ENCODE peak calls at places on chromosomes 16 and 17, in ten cellular contexts. T, Q, J, H, D, Z, C, L, N and I are unnamed samples.

GRCh38 chr17:8828517-8828875 is 29.3 kb upstream of the MFSD6L start:
- DNase-seq in T (no peak), Q (no peak), J (no peak), H (no peak), D (no peak), Z (no peak), C (no peak), L (no peak), N (no peak), I (no peak)

GRCh38 chr17:45102856-45103255 is 29.5 kb downstream of the PLCD3 start:
- DNase-seq in T (no peak), Q (no peak), J (no peak), H (no peak), D (no peak), Z (no peak), C (no peak), L (no peak), N (no peak), I (no peak)

GRCh38 chr17:31484821-31485220 is 93.3 kb downstream of the RAB11FIP4 start:
- DNase-seq in T (no peak), Q (no peak), J (no peak), H (no peak), D (no peak), Z (no peak), C (no peak), L (no peak), N (no peak), I (no peak)

GRCh38 chr17:42248351-42249179 is 27.6 kb downstream of the STAT5B start:
- DNase-seq in T (no peak), Q (peak), J (peak), H (peak), D (peak), Z (peak), C (peak), L (peak), N (peak), I (peak)

GRCh38 chr17:20206068-20206467 is 196.9 kb downstream of the SPECC1 start:
- DNase-seq in T (no peak), Q (peak), J (no peak), H (peak), D (no peak), Z (no peak), C (no peak), L (peak), N (no peak), I (peak)

GRCh38 chr17:48244121-48244711 is 136.7 kb downstream of the SNX11 start:
- DNase-seq in T (no peak), Q (peak), J (peak), H (peak), D (no peak), Z (no peak), C (no peak), L (peak), N (no peak), I (no peak)

GRCh38 chr16:83689385-83689831 is 118.4 kb upstream of the HSBP1 start:
- DNase-seq in T (no peak), Q (peak), J (peak), H (peak), D (no peak), Z (peak), C (no peak), L (peak), N (no peak), I (no peak)

GRCh38 chr16:71542377-71542776 is 16.2 kb downstream of the CHST4 start:
- DNase-seq in T (no peak), Q (peak), J (peak), H (peak), D (peak), Z (peak), C (no peak), L (no peak), N (no peak), I (peak)

GRCh38 chr17:74785096-74785980 is 9.2 kb upstream of the NAT9 start:
- DNase-seq in T (no peak), Q (no peak), J (no peak), H (no peak), D (no peak), Z (no peak), C (no peak), L (no peak), N (no peak), I (no peak)

GRCh38 chr16:52549011-52549692 is 2.2 kb upstream of the TOX3 start:
- DNase-seq in T (no peak), Q (no peak), J (no peak), H (peak), D (no peak), Z (peak), C (no peak), L (no peak), N (no peak), I (no peak)

GRCh38 chr16:75038036-75038959 is 39.5 kb downstream of the ZNRF1 start:
- DNase-seq in T (no peak), Q (peak), J (peak), H (no peak), D (no peak), Z (no peak), C (no peak), L (no peak), N (no peak), I (no peak)

GRCh38 chr16:57667526-57668258 is 414 bp upstream of the ADGRG3 start:
- DNase-seq in T (no peak), Q (peak), J (peak), H (no peak), D (no peak), Z (peak), C (no peak), L (no peak), N (no peak), I (no peak)

GRCh38 chr17:30086896-30087295 is 29.7 kb upstream of the NSRP1 start:
- DNase-seq in T (no peak), Q (no peak), J (no peak), H (no peak), D (no peak), Z (no peak), C (no peak), L (no peak), N (no peak), I (no peak)

GRCh38 chr17:4142107-4142900 is 526 bp downstream of the ZZEF1 start:
- DNase-seq in T (no peak), Q (peak), J (peak), H (peak), D (no peak), Z (peak), C (no peak), L (peak), N (no peak), I (no peak)

GRCh38 chr17:59842901-59843652 is 49.7 kb downstream of the TUBD1 start:
- DNase-seq in T (no peak), Q (peak), J (peak), H (peak), D (peak), Z (peak), C (no peak), L (peak), N (no peak), I (no peak)

GRCh38 chr16:27600386-27600785 is 50.4 kb downstream of the KATNIP start:
- DNase-seq in T (peak), Q (no peak), J (no peak), H (no peak), D (no peak), Z (no peak), C (no peak), L (no peak), N (no peak), I (no peak)

GRCh38 chr17:39960406-39961053 is 2.3 kb upstream of the GSDMA start:
- DNase-seq in T (no peak), Q (no peak), J (no peak), H (peak), D (no peak), Z (no peak), C (no peak), L (no peak), N (no peak), I (no peak)

GRCh38 chr17:80145076-80146075 is 1.6 kb downstream of the EIF4A3 start:
- DNase-seq in T (no peak), Q (peak), J (no peak), H (no peak), D (no peak), Z (no peak), C (no peak), L (no peak), N (no peak), I (no peak)

GRCh38 chr17:40461036-40461721 is 17.9 kb downstream of the IGFBP4 start:
- DNase-seq in T (no peak), Q (peak), J (no peak), H (peak), D (no peak), Z (peak), C (no peak), L (no peak), N (no peak), I (no peak)

GRCh38 chr17:10265100-10265810 is 66.8 kb upstream of the GAS7 start:
- DNase-seq in T (no peak), Q (peak), J (peak), H (peak), D (no peak), Z (peak), C (no peak), L (no peak), N (no peak), I (no peak)

GRCh38 chr17:74558882-74559519 is 8.3 kb downstream of the CD300H start:
- DNase-seq in T (no peak), Q (no peak), J (no peak), H (no peak), D (no peak), Z (no peak), C (no peak), L (no peak), N (no peak), I (no peak)

GRCh38 chr16:28212532-28212873 is 738 bp upstream of the XPO6 start:
- DNase-seq in T (no peak), Q (peak), J (peak), H (peak), D (no peak), Z (peak), C (no peak), L (peak), N (no peak), I (no peak)

GRCh38 chr17:9937164-9937835 is 32.2 kb upstream of the RCVRN start:
- DNase-seq in T (no peak), Q (no peak), J (no peak), H (peak), D (no peak), Z (peak), C (peak), L (no peak), N (no peak), I (no peak)

GRCh38 chr17:31780436-31780835 is 78.6 kb downstream of the COPRS start:
- DNase-seq in T (no peak), Q (no peak), J (no peak), H (no peak), D (no peak), Z (no peak), C (no peak), L (no peak), N (no peak), I (no peak)

GRCh38 chr16:68283346-68283745 is 19.0 kb downstream of the SLC7A6 start:
- DNase-seq in T (no peak), Q (no peak), J (no peak), H (no peak), D (no peak), Z (no peak), C (no peak), L (no peak), N (no peak), I (no peak)

GRCh38 chr17:2635675-2636074 is 42.2 kb downstream of the PAFAH1B1 start:
- DNase-seq in T (no peak), Q (no peak), J (no peak), H (no peak), D (no peak), Z (no peak), C (no peak), L (no peak), N (no peak), I (no peak)